ENCODE peak calls at places on chromosomes 7 and 10, in five cellular contexts. V is effector memory CD4-positive, alpha-beta T cell; U is neural progenitor cell; B is NCI-H69; J is COR-L47. Z is an unnamed sample.

GRCh38 chr7:5532520-5533335 is 109.1 kb upstream of the TNRC18 start:
- DNase-seq in U (peak), B (no peak), V (peak), J (no peak), Z (no peak)

GRCh38 chr10:77513783-77514331 is 123.8 kb downstream of the KCNMA1 start:
- DNase-seq in U (peak), B (peak), V (no peak), J (no peak), Z (peak)

GRCh38 chr7:138032775-138033174 is 30.9 kb upstream of the CREB3L2 start:
- DNase-seq in B (no peak), V (no peak), J (no peak), U (no peak), Z (no peak)

GRCh38 chr7:108630002-108630401 is 60.3 kb downstream of the DNAJB9 start:
- DNase-seq in J (no peak), B (peak), V (no peak), U (no peak), Z (peak)

GRCh38 chr10:89659185-89660131 is 14.4 kb upstream of the PANK1 start:
- DNase-seq in U (no peak), J (no peak), V (no peak), B (no peak), Z (no peak)

GRCh38 chr10:95628786-95629185 is 27.7 kb downstream of the ALDH18A1 start:
- DNase-seq in V (no peak), B (peak), J (no peak), U (no peak), Z (no peak)

GRCh38 chr7:35714862-35715261 is 19.9 kb upstream of the HERPUD2 start:
- DNase-seq in V (no peak), J (no peak), U (no peak), B (no peak), Z (peak)

GRCh38 chr10:98326621-98327027 is 58.6 kb upstream of the LOXL4 start:
- DNase-seq in V (no peak), J (no peak), B (peak), U (peak), Z (no peak)

GRCh38 chr10:22368402-22368801 is 23.1 kb downstream of the SPAG6 start:
- DNase-seq in U (no peak), J (no peak), V (no peak), B (no peak), Z (no peak)

GRCh38 chr10:84166620-84167288 is 6.8 kb upstream of the GPR15LG start:
- DNase-seq in V (no peak), J (no peak), U (no peak), B (no peak), Z (no peak)

GRCh38 chr7:25083201-25083600 is 41.9 kb downstream of the CYCS start:
- DNase-seq in B (no peak), U (no peak), V (no peak), J (no peak), Z (no peak)

GRCh38 chr7:116578526-116578925 is 53.7 kb downstream of the CAV1 start:
- DNase-seq in U (no peak), V (no peak), B (no peak), J (no peak), Z (no peak)

GRCh38 chr10:70678757-70679489 is 6.6 kb downstream of the ADAMTS14 start:
- DNase-seq in V (no peak), B (no peak), U (no peak), J (no peak), Z (no peak)

GRCh38 chr7:150405584-150406310 is 26.6 kb downstream of the ZNF775 start:
- DNase-seq in J (no peak), U (peak), B (peak), V (no peak), Z (peak)

GRCh38 chr7:139658919-139659675 is 118.7 kb downstream of the HIPK2 start:
- DNase-seq in U (no peak), B (peak), V (no peak), J (no peak), Z (no peak)

GRCh38 chr10:86254526-86255174 is 111.9 kb downstream of the GRID1 start:
- DNase-seq in V (no peak), J (peak), B (peak), U (no peak), Z (no peak)

GRCh38 chr10:131444862-131445461 is 133.4 kb upstream of the TCERG1L start:
- DNase-seq in U (no peak), V (no peak), J (no peak), B (no peak), Z (no peak)

GRCh38 chr7:608361-608760 is 88.7 kb upstream of the PDGFA start:
- DNase-seq in J (no peak), B (no peak), U (no peak), V (no peak), Z (no peak)